ENCODE peak calls at places on chromosomes 2 and 18, in eight cellular contexts. E, D, Y, W, J, P, S and V are unnamed samples.

GRCh38 chr18:44654555-44654954 is 26.1 kb upstream of the SETBP1 start:
- DNase-seq in Y (no peak), P (no peak), E (peak), S (no peak), W (no peak), D (peak), J (no peak), V (no peak)

GRCh38 chr18:64165906-64166305 is 17.0 kb upstream of the LINC00305 start:
- DNase-seq in S (no peak), W (no peak), J (no peak), P (no peak), Y (no peak), E (no peak), D (no peak), V (no peak)

GRCh38 chr2:44051948-44052347 is 56.2 kb upstream of the LRPPRC start:
- DNase-seq in Y (no peak), D (no peak), W (no peak), P (no peak), S (no peak), J (peak), E (no peak), V (no peak)

GRCh38 chr18:22934789-22935188 is 1.7 kb downstream of the RBBP8 start:
- DNase-seq in D (no peak), E (no peak), P (no peak), J (no peak), S (no peak), Y (no peak), W (no peak), V (no peak)

GRCh38 chr2:12538300-12538699 is 178.4 kb upstream of the TRIB2 start:
- DNase-seq in S (peak), Y (no peak), D (no peak), J (no peak), W (no peak), P (no peak), E (no peak), V (no peak)

GRCh38 chr2:227147023-227147422 is 17.0 kb downstream of the COL4A4 start:
- DNase-seq in P (no peak), D (peak), E (no peak), S (no peak), W (no peak), Y (no peak), J (no peak), V (no peak)

GRCh38 chr2:64661770-64662169 is 8.1 kb upstream of the SERTAD2 start:
- DNase-seq in P (no peak), E (no peak), S (no peak), W (no peak), Y (no peak), D (no peak), J (no peak), V (no peak)

GRCh38 chr2:121974919-121975654 is 219.6 kb downstream of the TSN start:
- DNase-seq in Y (peak), J (peak), S (peak), P (peak), E (peak), W (peak), D (peak), V (no peak)

GRCh38 chr2:168534926-168535325 is 78.9 kb downstream of the CERS6 start:
- DNase-seq in Y (no peak), D (no peak), E (no peak), W (no peak), S (no peak), P (no peak), J (no peak), V (no peak)

GRCh38 chr2:11777886-11778415 is 31.5 kb downstream of the LPIN1 start:
- DNase-seq in W (no peak), Y (no peak), J (no peak), D (no peak), P (no peak), E (no peak), S (no peak), V (no peak)

GRCh38 chr2:173217106-173217840 is 137.4 kb upstream of the CDCA7 start:
- DNase-seq in S (no peak), E (no peak), Y (no peak), P (no peak), D (no peak), J (peak), W (no peak), V (no peak)

GRCh38 chr2:110770308-110770695 is 37.9 kb downstream of the ACOXL start:
- DNase-seq in W (no peak), D (no peak), E (no peak), Y (peak), P (no peak), S (peak), J (no peak), V (no peak)

GRCh38 chr18:31686572-31686971 is 2.2 kb upstream of the B4GALT6 start:
- DNase-seq in W (no peak), J (no peak), D (no peak), E (no peak), P (no peak), S (no peak), Y (no peak), V (no peak)

GRCh38 chr2:168626096-168626495 is 170.0 kb downstream of the CERS6 start:
- DNase-seq in W (no peak), E (no peak), Y (no peak), D (no peak), S (no peak), P (no peak), J (no peak), V (no peak)

GRCh38 chr2:219416233-219416598 is 2.0 kb upstream of the DES start:
- DNase-seq in P (no peak), Y (no peak), S (no peak), W (no peak), E (no peak), J (peak), D (no peak), V (no peak)

GRCh38 chr18:3219621-3220335 is at the start of gene MYOM1:
- DNase-seq in W (peak), D (no peak), S (no peak), E (no peak), P (no peak), J (no peak), Y (no peak), V (no peak)

GRCh38 chr2:174191342-174191886 is 56.9 kb downstream of the OLA1 start:
- DNase-seq in D (no peak), Y (no peak), W (no peak), P (no peak), J (no peak), S (no peak), E (no peak), V (no peak)

GRCh38 chr2:218010116-218010837 is 7.5 kb upstream of the TNS1 start:
- DNase-seq in J (peak), S (peak), Y (peak), W (peak), P (peak), E (peak), D (no peak), V (no peak)

GRCh38 chr2:46943881-46944798 is 28.5 kb upstream of the MCFD2 start:
- DNase-seq in P (no peak), Y (no peak), W (no peak), J (no peak), E (no peak), S (no peak), D (no peak), V (no peak)

GRCh38 chr2:36659872-36660312 is 36.6 kb upstream of the VIT start:
- DNase-seq in D (no peak), E (no peak), W (no peak), J (no peak), P (no peak), S (no peak), Y (no peak), V (no peak)

GRCh38 chr18:25650201-25650941 is 298.4 kb upstream of the ZNF521 start:
- DNase-seq in E (peak), D (peak), S (peak), J (no peak), Y (no peak), W (no peak), P (no peak), V (no peak)

GRCh38 chr2:114642371-114642770 is 199.9 kb downstream of the DPP10 start:
- DNase-seq in J (no peak), D (no peak), P (no peak), Y (no peak), S (no peak), E (no peak), W (no peak), V (no peak)

GRCh38 chr2:190912731-190913130 is 32.1 kb downstream of the GLS start:
- DNase-seq in W (no peak), P (no peak), S (no peak), Y (no peak), J (no peak), E (no peak), D (peak), V (no peak)

GRCh38 chr2:187815113-187815512 is 260.9 kb upstream of the TFPI start:
- DNase-seq in W (no peak), S (no peak), D (no peak), J (no peak), E (no peak), Y (no peak), P (no peak), V (no peak)

GRCh38 chr2:11967946-11968465 is 221.6 kb downstream of the LPIN1 start:
- DNase-seq in E (no peak), D (peak), J (no peak), W (peak), P (no peak), S (peak), Y (no peak), V (no peak)

GRCh38 chr18:25262920-25263319 is 89.0 kb downstream of the ZNF521 start:
- DNase-seq in P (no peak), S (no peak), E (no peak), Y (no peak), D (peak), W (no peak), J (no peak), V (no peak)

GRCh38 chr2:182503886-182504285 is 77.0 kb upstream of the PDE1A start:
- DNase-seq in S (no peak), E (peak), P (no peak), Y (no peak), W (no peak), D (peak), J (no peak), V (no peak)

GRCh38 chr2:190533968-190534309 is 583 bp downstream of the NEMP2 start:
- DNase-seq in P (no peak), Y (no peak), S (no peak), J (no peak), D (peak), E (no peak), W (no peak), V (no peak)

GRCh38 chr18:36229188-36229587 is 41.9 kb downstream of the MOCOS start:
- DNase-seq in W (no peak), P (no peak), E (no peak), S (no peak), Y (no peak), J (no peak), D (no peak), V (no peak)

GRCh38 chr2:200786826-200787225 is 24.9 kb upstream of the BZW1 start:
- DNase-seq in W (no peak), J (no peak), D (peak), P (no peak), S (no peak), Y (no peak), E (peak), V (no peak)

GRCh38 chr2:159760321-159760720 is 37.7 kb downstream of the CD302 start:
- DNase-seq in S (no peak), E (no peak), P (no peak), W (no peak), J (no peak), D (peak), Y (no peak), V (no peak)

GRCh38 chr18:74249181-74249968 is 42.4 kb downstream of the CYB5A start:
- DNase-seq in E (no peak), J (no peak), S (no peak), P (no peak), D (peak), W (no peak), Y (no peak), V (no peak)

GRCh38 chr2:227450921-227451654 is 20.9 kb upstream of the AGFG1 start:
- DNase-seq in S (no peak), J (no peak), E (no peak), Y (no peak), P (no peak), D (peak), W (no peak), V (no peak)

GRCh38 chr2:96137611-96138129 is 632 bp downstream of the ASTL start:
- DNase-seq in J (no peak), P (no peak), W (no peak), D (no peak), S (no peak), E (no peak), Y (no peak), V (no peak)